ENCODE peak calls at places on chromosomes 6 and 20, in eight cellular contexts. F, Z, W, M, U, Y, G and L are unnamed samples.

GRCh38 chr6:157615411-157615763 is 207.7 kb upstream of the SNX9 start:
- DNase-seq in Y (peak; percentile 17), F (no peak), G (no peak), W (no peak), U (no peak), M (no peak), Z (no peak), L (no peak)

GRCh38 chr6:9224539-9224938 is 789.2 kb upstream of the SLC35B3 start:
- DNase-seq in F (no peak), W (no peak), U (no peak), G (no peak), M (no peak), Z (no peak), Y (no peak), L (no peak)

GRCh38 chr6:75748743-75749538 is at the start of gene MYO6:
- DNase-seq in M (peak; percentile 61), Z (no peak), Y (peak; percentile 8), G (peak; percentile 94), F (peak; percentile 15), U (peak; percentile 88), W (peak; percentile 82), L (peak; percentile 18)

GRCh38 chr6:155373276-155373675 is 59.0 kb upstream of the TFB1M start:
- DNase-seq in G (no peak), F (no peak), Y (no peak), U (no peak), M (no peak), W (no peak), Z (no peak), L (no peak)

GRCh38 chr6:125480571-125480970 is 178.8 kb upstream of the HDDC2 start:
- DNase-seq in M (no peak), F (no peak), W (no peak), G (no peak), U (no peak), Y (no peak), Z (no peak), L (no peak)

GRCh38 chr20:62197801-62198200 is 15.0 kb downstream of the MTG2 start:
- DNase-seq in F (no peak), W (peak; percentile 1), G (no peak), Z (no peak), U (no peak), M (no peak), Y (no peak), L (no peak)

GRCh38 chr6:147246853-147247635 is 42.8 kb downstream of the STXBP5 start:
- DNase-seq in Z (no peak), U (no peak), Y (no peak), M (no peak), W (no peak), G (no peak), F (no peak), L (no peak)

GRCh38 chr6:117346142-117346930 is 79.4 kb downstream of the ROS1 start:
- DNase-seq in W (no peak), U (peak; percentile 8), M (no peak), G (peak; percentile 17), Y (peak; percentile 17), F (peak; percentile 52), Z (peak; percentile 5), L (peak; percentile 28)

GRCh38 chr6:22326500-22326899 is 29.7 kb upstream of the PRL start:
- DNase-seq in M (no peak), Y (no peak), W (no peak), U (no peak), G (no peak), Z (no peak), F (no peak), L (no peak)

GRCh38 chr6:26439151-26439550 is 1.2 kb upstream of the BTN3A3 start:
- DNase-seq in M (no peak), Z (no peak), W (no peak), Y (no peak), U (no peak), F (no peak), G (no peak), L (no peak)

GRCh38 chr20:48801197-48801596 is 26.6 kb downstream of the PREX1 start:
- DNase-seq in Z (no peak), M (no peak), Y (no peak), W (no peak), G (no peak), F (no peak), U (no peak), L (no peak)

GRCh38 chr6:168128631-168129291 is 49.7 kb upstream of the FRMD1 start:
- DNase-seq in M (no peak), F (no peak), U (no peak), G (no peak), W (no peak), Y (no peak), Z (no peak), L (no peak)

GRCh38 chr6:3294921-3295871 is 36.4 kb downstream of the PSMG4 start:
- DNase-seq in Z (no peak), G (no peak), F (peak; percentile 80), U (no peak), W (no peak), Y (peak; percentile 35), M (no peak), L (peak; percentile 32)

GRCh38 chr6:26571592-26572296 is 25.0 kb upstream of the ABT1 start:
- DNase-seq in Y (peak; percentile 79), M (no peak), W (peak; percentile 50), U (peak; percentile 60), F (peak; percentile 94), G (peak; percentile 71), Z (peak; percentile 70), L (peak; percentile 98)